ENCODE peak calls at places on chromosomes 6 and 20, in five cellular contexts. F is GM23338, B is H1, X is endothelial cell of umbilical vein, M is HCT116. V is an unnamed sample.

GRCh38 chr6:44918893-44919292 is 409.2 kb upstream of the RUNX2 start:
- DNase-seq in F (no peak), B (no peak), X (no peak), M (no peak), V (peak)

GRCh38 chr6:55069132-55069781 is 105.1 kb upstream of the HCRTR2 start:
- DNase-seq in F (peak), B (peak), X (peak), M (peak), V (peak)

GRCh38 chr20:41344938-41345728 is 4.5 kb downstream of the LPIN3 start:
- DNase-seq in F (no peak), B (no peak), X (no peak), M (no peak), V (no peak)

GRCh38 chr6:73054958-73055357 is 170.3 kb downstream of the KHDC1L start:
- DNase-seq in F (no peak), B (no peak), X (no peak), M (no peak), V (no peak)

GRCh38 chr6:167647333-167647732 is 179.4 kb upstream of the AFDN start:
- DNase-seq in F (no peak), B (no peak), X (peak), M (no peak), V (no peak)

GRCh38 chr6:23980965-23981364 is 145.1 kb upstream of the NRSN1 start:
- DNase-seq in F (no peak), B (no peak), X (no peak), M (no peak), V (no peak)

GRCh38 chr6:121201108-121201507 is 133.2 kb downstream of the TBC1D32 start:
- DNase-seq in F (peak), B (no peak), X (no peak), M (no peak), V (no peak)

GRCh38 chr6:105501945-105502344 is 99.1 kb upstream of the PREP start:
- DNase-seq in F (no peak), B (no peak), X (no peak), M (no peak), V (no peak)

GRCh38 chr6:137415127-137415833 is 78.9 kb downstream of the OLIG3 start:
- DNase-seq in F (peak), B (peak), X (peak), M (peak), V (no peak)

GRCh38 chr6:28953039-28953872 is 29.5 kb upstream of the TRIM27 start:
- DNase-seq in F (peak), B (peak), X (peak), M (peak), V (no peak)

GRCh38 chr6:6891949-6892461 is 215.8 kb upstream of the RREB1 start:
- DNase-seq in F (no peak), B (no peak), X (no peak), M (no peak), V (no peak)

GRCh38 chr20:8305449-8305978 is 173.4 kb downstream of the PLCB1 start:
- DNase-seq in F (peak), B (peak), X (peak), M (peak), V (no peak)

GRCh38 chr6:30678964-30679726 is 6.3 kb upstream of the DHX16 start:
- DNase-seq in F (peak), B (peak), X (peak), M (no peak), V (no peak)

GRCh38 chr6:93792751-93793150 is 373.4 kb upstream of the EPHA7 start:
- DNase-seq in F (no peak), B (no peak), X (no peak), M (no peak), V (no peak)

GRCh38 chr20:47765715-47766594 is 19.3 kb downstream of the SULF2 start:
- DNase-seq in F (peak), B (no peak), X (peak), M (no peak), V (no peak)

GRCh38 chr6:122620902-122621301 is 10.7 kb downstream of the PKIB start:
- DNase-seq in F (no peak), B (no peak), X (no peak), M (peak), V (no peak)

GRCh38 chr6:137921823-137922222 is 54.8 kb downstream of the TNFAIP3 start:
- DNase-seq in F (peak), B (no peak), X (no peak), M (no peak), V (no peak)

GRCh38 chr6:167700199-167700598 is 126.5 kb upstream of the AFDN start:
- DNase-seq in F (no peak), B (no peak), X (no peak), M (no peak), V (no peak)

GRCh38 chr6:78868124-78868523 is 773 bp downstream of the IRAK1BP1 start:
- DNase-seq in F (no peak), B (no peak), X (no peak), M (no peak), V (no peak)

GRCh38 chr6:114142256-114142655 is 171.3 kb upstream of the HDAC2 start:
- DNase-seq in F (no peak), B (no peak), X (no peak), M (no peak), V (no peak)

GRCh38 chr6:158233214-158233795 is 65.2 kb downstream of the GTF2H5 start:
- DNase-seq in F (no peak), B (no peak), X (peak), M (no peak), V (no peak)

GRCh38 chr20:63118303-63118670 is 97.6 kb downstream of the YTHDF1 start:
- DNase-seq in F (no peak), B (no peak), X (no peak), M (no peak), V (no peak)

GRCh38 chr6:90025418-90026089 is 131.3 kb downstream of the GJA10 start:
- DNase-seq in F (no peak), B (no peak), X (no peak), M (peak), V (peak)

GRCh38 chr6:85096976-85097375 is 332.6 kb upstream of the TBX18 start:
- DNase-seq in F (no peak), B (no peak), X (no peak), M (no peak), V (no peak)

GRCh38 chr20:3660262-3661059 is 2.7 kb downstream of the GFRA4 start:
- DNase-seq in F (peak), B (no peak), X (no peak), M (no peak), V (no peak)

GRCh38 chr6:34460796-34461507 is 4.9 kb upstream of the PACSIN1 start:
- DNase-seq in F (no peak), B (no peak), X (peak), M (no peak), V (no peak)

GRCh38 chr20:39036011-39036410 is 73.9 kb downstream of the DHX35 start:
- DNase-seq in F (no peak), B (no peak), X (no peak), M (no peak), V (no peak)

GRCh38 chr20:24081077-24081476 is 92.5 kb upstream of the GGTLC1 start:
- DNase-seq in F (no peak), B (no peak), X (no peak), M (no peak), V (no peak)

GRCh38 chr6:133892444-133893323 is 3.8 kb downstream of the TCF21 start:
- DNase-seq in F (peak), B (peak), X (no peak), M (no peak), V (no peak)

GRCh38 chr20:49765846-49766541 is 46.6 kb upstream of the SLC9A8 start:
- DNase-seq in F (no peak), B (no peak), X (peak), M (no peak), V (no peak)

DNA sequence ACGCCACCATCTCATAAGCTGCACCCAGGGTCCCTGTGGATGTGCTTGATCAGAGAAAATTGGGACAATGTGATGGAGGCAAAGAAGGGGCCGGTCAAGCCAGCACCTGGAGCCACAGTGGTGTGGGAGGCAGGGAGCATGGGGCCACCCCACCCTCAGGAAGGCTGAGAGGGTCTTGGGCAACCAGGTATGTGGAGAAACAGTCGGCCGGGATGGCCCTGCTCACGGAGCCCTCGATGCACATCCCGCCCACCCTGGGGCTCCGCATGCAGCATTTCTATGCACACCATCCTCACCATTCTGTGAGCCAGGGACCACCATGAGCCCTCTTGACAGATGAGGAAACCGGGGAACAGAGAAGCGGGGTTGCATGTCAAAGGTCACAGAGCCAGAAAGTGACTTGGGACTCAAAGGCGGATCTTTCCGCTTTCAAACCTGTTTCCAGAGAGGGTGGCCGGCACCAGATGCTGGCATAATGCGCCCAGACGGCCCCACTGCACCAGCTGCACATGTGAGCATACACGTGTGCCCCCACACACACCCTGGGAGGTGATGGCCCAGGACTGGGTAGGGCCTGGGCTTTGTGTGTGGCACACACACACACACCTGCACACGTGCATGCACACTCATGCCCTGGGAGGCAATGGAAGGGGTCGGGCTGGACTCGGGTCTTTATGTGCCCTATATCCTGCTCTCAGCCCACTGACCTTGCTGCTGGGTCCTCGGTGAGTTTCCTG is 398.5 kb downstream of the TAF4 start:
- DNase-seq in F (no peak), B (no peak), X (no peak), M (no peak), V (no peak)
- TF ChIP-seq EZH2 in F (no peak), B (no peak), X (no peak), M (no peak), V (no peak)

DNA sequence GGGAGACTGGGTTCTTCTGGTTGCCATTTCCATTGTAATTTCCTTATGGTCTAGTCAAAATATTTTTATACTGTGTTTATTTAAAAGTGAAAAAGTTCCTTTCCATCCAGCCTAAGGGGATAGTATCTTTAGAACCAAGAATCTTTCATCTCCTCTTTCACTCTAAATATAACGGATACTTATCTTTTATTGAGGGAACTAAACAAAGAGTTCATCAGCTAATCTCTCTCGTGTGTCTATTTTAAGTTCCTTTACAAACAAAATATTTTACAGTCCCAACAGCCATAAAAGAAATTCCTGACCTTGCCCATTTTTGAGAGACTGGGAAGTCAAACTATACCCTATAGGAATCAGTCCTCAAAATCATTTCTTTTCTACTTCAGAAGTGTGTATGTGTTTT is 232.7 kb downstream of the NKAIN2 start:
- DNase-seq in F (no peak), B (no peak), X (no peak), M (no peak), V (no peak)
- TF ChIP-seq POLR2AphosphoS5 in F (no peak), B (no peak), X (no peak), M (no peak), V (no peak)

DNA sequence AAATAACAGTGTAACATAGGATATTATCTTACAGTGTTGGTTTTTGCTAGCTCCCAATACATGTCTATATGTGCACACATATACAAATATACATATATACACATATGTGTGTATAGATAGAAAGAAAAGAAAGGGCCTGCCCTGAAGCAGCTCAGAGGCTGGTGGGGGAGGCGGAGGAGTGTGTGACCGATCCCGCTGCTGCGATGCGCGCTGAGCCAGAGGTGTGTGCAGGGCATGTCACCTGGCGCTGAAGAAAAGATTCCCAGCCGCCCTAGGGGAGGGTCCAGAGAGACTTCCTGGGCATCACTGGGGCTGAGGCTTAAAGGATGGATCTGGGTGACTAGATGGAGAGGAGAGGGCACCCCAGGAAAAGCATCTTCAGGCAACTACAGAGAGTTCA is 110.2 kb downstream of the FAM50B start:
- DNase-seq in F (no peak), B (no peak), X (no peak), M (no peak), V (no peak)
- TF ChIP-seq EZH2 in F (no peak), B (no peak), X (no peak), M (no peak), V (no peak)

DNA sequence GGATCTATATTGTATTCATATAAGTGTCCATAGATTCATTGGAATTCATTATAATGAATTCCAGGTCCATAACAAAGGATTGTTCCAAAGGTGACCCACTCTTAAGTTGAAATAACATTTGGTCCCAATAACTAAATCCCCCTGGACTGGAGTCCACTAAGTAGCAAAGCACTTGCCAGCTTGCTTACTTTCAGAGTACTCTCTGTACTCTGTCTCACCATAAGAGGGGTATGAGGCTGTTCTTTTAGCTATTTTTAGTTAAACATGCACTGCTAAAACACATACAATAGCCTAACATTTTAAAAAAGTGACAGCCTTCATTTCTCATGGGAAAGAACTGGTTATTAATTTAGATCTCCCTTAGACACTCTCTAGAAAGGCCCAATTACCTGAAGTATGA is 16.7 kb upstream of the ARHGAP18 start:
- DNase-seq in F (no peak), B (no peak), X (no peak), M (no peak), V (no peak)
- TF ChIP-seq POLR2AphosphoS5 in F (no peak), B (no peak), X (no peak), M (no peak), V (no peak)

DNA sequence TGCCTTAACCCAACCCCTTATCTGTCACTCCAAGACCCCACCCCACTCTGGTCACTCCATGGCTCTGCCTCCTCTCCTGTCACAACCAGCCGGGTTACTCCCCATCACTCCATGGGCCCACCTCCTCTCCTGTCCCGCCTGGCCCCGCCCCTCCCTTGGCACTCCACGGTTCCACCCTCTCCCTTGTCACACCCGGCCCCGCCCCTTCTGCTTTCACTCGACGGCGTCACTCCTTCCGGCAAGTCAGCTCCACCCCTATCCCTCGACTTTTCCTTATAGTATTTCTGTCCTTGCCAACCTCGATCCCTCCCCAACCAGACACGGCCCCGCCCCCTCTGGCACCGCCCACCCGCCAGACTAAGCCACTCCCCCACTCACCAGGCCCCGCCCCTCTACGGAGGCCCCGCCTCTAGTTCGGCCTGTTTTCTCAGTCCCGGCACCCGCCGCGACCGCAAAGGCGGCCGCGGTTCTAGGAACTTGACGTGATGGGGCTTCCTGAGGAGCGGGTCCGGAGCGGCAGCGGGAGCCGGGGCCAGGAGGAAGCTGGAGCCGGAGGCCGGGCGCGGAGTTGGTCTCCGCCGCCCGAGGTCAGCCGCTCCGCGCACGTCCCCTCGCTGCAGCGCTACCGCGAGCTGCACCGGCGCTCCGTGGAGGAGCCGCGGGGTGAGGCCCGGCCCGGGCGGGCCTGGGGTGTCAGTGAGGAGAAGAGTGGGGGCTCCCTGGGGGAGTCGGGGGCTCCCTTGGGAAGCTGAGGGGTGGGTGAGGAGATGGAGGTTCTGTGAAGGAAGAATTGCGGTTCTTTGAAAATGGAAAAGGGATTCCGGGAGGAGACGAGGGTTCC is at the start of gene ACSS2:
- DNase-seq in F (peak), B (peak), X (peak), M (peak), V (peak)
- TF ChIP-seq EZH2 in F (no peak), B (no peak), X (no peak), M (no peak), V (no peak)